ENCODE peak calls at places on chromosomes 6 and 20, in ten cellular contexts. T, Q, O, E, K, V, S, N, X and I are unnamed samples.

GRCh38 chr20:61953037-61953788 is 112.5 kb downstream of the TAF4 start:
- DNase-seq in T (no peak), Q (no peak), O (no peak), E (no peak), K (no peak), V (no peak), S (no peak), N (no peak), X (no peak), I (no peak)

GRCh38 chr6:82554706-82555105 is 191.1 kb downstream of the TPBG start:
- DNase-seq in T (no peak), Q (no peak), O (no peak), E (peak; percentile 22), K (peak; percentile 54), V (no peak), S (peak; percentile 92), N (no peak), X (no peak), I (no peak)

GRCh38 chr6:13434777-13435176 is 52.6 kb downstream of the GFOD1 start:
- DNase-seq in T (no peak), Q (peak; percentile 26), O (no peak), E (no peak), K (no peak), V (no peak), S (no peak), N (no peak), X (no peak), I (no peak)

GRCh38 chr20:25361287-25361683 is 29.4 kb downstream of the ABHD12 start:
- DNase-seq in T (no peak), Q (no peak), O (no peak), E (no peak), K (peak; percentile 46), V (no peak), S (no peak), N (no peak), X (no peak), I (no peak)

GRCh38 chr6:41278699-41279405 is 7.6 kb downstream of the TREM1 start:
- DNase-seq in T (peak; percentile 63), Q (peak; percentile 92), O (peak; percentile 57), E (peak; percentile 87), K (peak; percentile 18), V (peak; percentile 82), S (peak; percentile 63), N (peak; percentile 60), X (peak; percentile 46), I (peak; percentile 81)

GRCh38 chr6:2203264-2203663 is 42.1 kb downstream of the GMDS start:
- DNase-seq in T (no peak), Q (no peak), O (no peak), E (no peak), K (no peak), V (no peak), S (no peak), N (no peak), X (no peak), I (no peak)

GRCh38 chr6:151649835-151650234 is 156.0 kb downstream of the CCDC170 start:
- DNase-seq in T (no peak), Q (no peak), O (no peak), E (no peak), K (no peak), V (no peak), S (no peak), N (no peak), X (no peak), I (no peak)

GRCh38 chr6:39073471-39074355 is 25.1 kb downstream of the GLP1R start:
- DNase-seq in T (no peak), Q (peak; percentile 49), O (no peak), E (no peak), K (no peak), V (no peak), S (no peak), N (no peak), X (no peak), I (no peak)

GRCh38 chr20:56003111-56003800 is 2.1 kb downstream of the CBLN4 start:
- DNase-seq in T (no peak), Q (peak; percentile 46), O (no peak), E (no peak), K (no peak), V (no peak), S (no peak), N (no peak), X (no peak), I (no peak)

GRCh38 chr6:130513770-130514169 is 148.0 kb downstream of the TMEM200A start:
- DNase-seq in T (no peak), Q (no peak), O (no peak), E (peak; percentile 88), K (peak; percentile 90), V (no peak), S (peak; percentile 60), N (peak; percentile 73), X (no peak), I (peak; percentile 63)

GRCh38 chr20:59790388-59790787 is 143.0 kb downstream of the SYCP2 start:
- DNase-seq in T (no peak), Q (no peak), O (no peak), E (no peak), K (no peak), V (no peak), S (no peak), N (peak; percentile 65), X (no peak), I (no peak)

GRCh38 chr6:21732731-21733130 is 139.2 kb downstream of the SOX4 start:
- DNase-seq in T (no peak), Q (no peak), O (no peak), E (no peak), K (no peak), V (no peak), S (no peak), N (peak; percentile 40), X (no peak), I (no peak)

DNA sequence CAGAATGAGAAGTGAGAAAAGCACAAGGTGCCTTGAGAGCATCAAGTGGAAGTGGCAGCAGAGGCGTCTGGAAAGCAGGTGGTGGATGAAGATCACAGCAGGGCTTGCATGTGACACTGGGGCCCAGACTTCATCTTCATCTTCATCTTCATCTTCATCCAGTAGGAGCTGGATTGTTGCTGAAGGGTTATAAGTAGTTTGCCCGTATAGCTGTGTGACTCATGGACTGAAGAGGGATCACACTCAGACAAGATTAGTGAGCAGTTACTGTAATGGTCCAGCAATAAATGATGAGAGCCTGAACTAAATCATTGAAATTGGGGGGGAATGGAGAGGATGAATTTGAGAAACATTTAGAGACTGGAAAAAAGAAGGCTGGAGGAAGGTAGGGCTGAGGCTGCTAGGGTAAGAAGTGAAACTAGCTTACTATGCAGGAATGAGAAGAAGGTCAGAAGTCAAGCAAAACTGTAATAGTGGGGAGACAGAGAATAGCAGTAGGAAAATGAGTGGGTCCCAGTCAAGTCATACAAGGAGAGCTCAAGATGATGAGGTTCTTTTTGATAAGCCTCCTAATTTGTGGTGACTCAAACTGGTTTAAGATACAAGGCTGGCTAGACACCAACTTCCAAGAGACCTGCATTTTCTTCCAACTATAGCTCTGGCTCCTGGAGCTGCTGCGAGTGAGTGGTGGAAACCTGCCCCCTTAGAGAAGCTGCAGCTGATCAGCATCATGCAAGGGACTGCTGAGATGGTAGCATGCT is 92.3 kb upstream of the BEND6 start:
- DNase-seq in T (no peak), Q (no peak), O (no peak), E (peak; percentile 47), K (no peak), V (no peak), S (peak; percentile 68), N (no peak), X (no peak), I (no peak)
- H3K4me3 ChIP-seq in T (no peak overlapping the region), Q (no peak overlapping the region), O (no peak overlapping the region), E (no peak overlapping the region), K (no peak overlapping the region), V (no peak overlapping the region), S (no peak overlapping the region), N (no peak overlapping the region), X (no peak overlapping the region), I (no peak overlapping the region)

GRCh38 chr20:57108742-57109141 is 157.7 kb downstream of the BMP7 start:
- DNase-seq in T (no peak), Q (peak; percentile 66), O (no peak), E (no peak), K (no peak), V (no peak), S (no peak), N (no peak), X (no peak), I (no peak)
- H3K4me3 ChIP-seq in T (no peak overlapping the region), Q (no peak overlapping the region), O (no peak overlapping the region), E (no peak overlapping the region), K (no peak overlapping the region), V (no peak overlapping the region), S (no peak overlapping the region), N (no peak overlapping the region), X (no peak overlapping the region), I (no peak overlapping the region)

GRCh38 chr6:122198922-122199321 is 200.5 kb upstream of the HSF2 start:
- DNase-seq in T (no peak), Q (no peak), O (no peak), E (no peak), K (no peak), V (no peak), S (no peak), N (no peak), X (no peak), I (no peak)
- H3K4me3 ChIP-seq in T (no peak overlapping the region), Q (no peak overlapping the region), O (no peak overlapping the region), E (no peak overlapping the region), K (no peak overlapping the region), V (no peak overlapping the region), S (no peak overlapping the region), N (no peak overlapping the region), X (no peak overlapping the region), I (no peak overlapping the region)

GRCh38 chr6:135853986-135854385 is 2.5 kb downstream of the PDE7B start:
- DNase-seq in T (no peak), Q (no peak), O (no peak), E (peak; percentile 46), K (peak; percentile 8), V (no peak), S (peak; percentile 31), N (no peak), X (no peak), I (no peak)

GRCh38 chr6:135854799-135855198 is 3.3 kb downstream of the PDE7B start:
- DNase-seq in T (no peak), Q (no peak), O (no peak), E (no peak), K (no peak), V (no peak), S (no peak), N (no peak), X (no peak), I (no peak)

GRCh38 chr6:135851442-135852271 is at the start of gene PDE7B:
- DNase-seq in T (peak; percentile 81), Q (peak; percentile 85), O (peak; percentile 93), E (peak; percentile 99), K (peak; percentile 99), V (peak; percentile 47), S (peak; percentile 100), N (peak; percentile 71), X (peak; percentile 13), I (no peak)

GRCh38 chr6:135852775-135853174 is 1.3 kb downstream of the PDE7B start:
- DNase-seq in T (no peak), Q (no peak), O (no peak), E (no peak), K (no peak), V (no peak), S (peak; percentile 35), N (no peak), X (no peak), I (no peak)

DNA sequence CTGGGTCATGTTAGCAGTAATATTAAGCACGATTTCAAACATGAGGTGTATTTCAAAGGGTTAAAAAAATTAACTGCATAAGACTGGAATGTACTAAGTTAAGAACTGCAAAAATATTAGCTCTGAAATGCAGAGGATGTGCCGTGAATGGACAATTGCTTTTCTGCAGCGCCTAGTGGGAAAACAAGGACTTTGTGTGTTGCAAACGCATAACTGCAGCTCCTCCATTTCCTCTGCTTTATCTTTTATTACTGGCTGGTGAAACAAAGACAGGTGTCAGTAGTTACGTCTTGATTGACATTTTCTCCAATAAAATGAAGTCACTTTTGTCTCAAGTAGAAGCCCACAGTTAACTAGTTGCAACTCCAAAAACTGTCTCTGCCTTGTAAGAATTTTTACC is 1.7 kb downstream of the PDE7B start:
- DNase-seq in T (no peak), Q (no peak), O (no peak), E (peak; percentile 80), K (peak; percentile 28), V (no peak), S (peak; percentile 62), N (no peak), X (no peak), I (no peak)
- H3K4me3 ChIP-seq in T (peak overlapping the region; percentile 51), Q (no peak overlapping the region), O (peak overlapping the region; percentile 66), E (peak overlapping the region; percentile 66), K (peak overlapping the region; percentile 61), V (no peak overlapping the region), S (peak overlapping the region; percentile 65), N (no peak overlapping the region), X (no peak overlapping the region), I (no peak overlapping the region)